ENCODE peak calls at places on chromosomes 3 and 15, in seven cellular contexts. E is astrocyte, P is Peyer's patch, R is testis, K is H9, Q is stomach, B is fibroblast of lung. C is an unnamed sample. For H3K4me1, the result is how much of the 10 kb centered on the place peaks cover.

GRCh38 chr3:158711886-158712285 is 20.4 kb downstream of the RARRES1 start:
- DNase-seq in R (no peak), P (no peak), B (peak), E (peak), K (no peak), Q (no peak), C (no peak)

GRCh38 chr3:196163687-196164493 is 47.3 kb downstream of the ZDHHC19 start:
- DNase-seq in R (no peak), Q (no peak), K (no peak), E (no peak), B (no peak), P (peak), C (peak)

GRCh38 chr15:95606551-95606950 is 723.9 kb upstream of the NR2F2 start:
- DNase-seq in E (no peak), R (no peak), K (no peak), Q (no peak), P (no peak), B (no peak), C (no peak)

GRCh38 chr3:161305095-161305991 is 66.0 kb downstream of the SPTSSB start:
- DNase-seq in B (peak), K (no peak), R (no peak), Q (no peak), P (no peak), E (no peak), C (no peak)

GRCh38 chr3:76715426-76715825 is 324.5 kb upstream of the ROBO2 start:
- DNase-seq in B (no peak), Q (no peak), P (no peak), K (no peak), R (no peak), E (no peak), C (no peak)

GRCh38 chr3:67656614-67657013 is 2.2 kb upstream of the SUCLG2 start:
- DNase-seq in B (no peak), E (no peak), P (no peak), R (no peak), Q (no peak), K (no peak), C (no peak)

GRCh38 chr3:165082632-165083031 is 4.3 kb upstream of the SI start:
- DNase-seq in R (no peak), P (no peak), K (no peak), B (no peak), Q (no peak), E (no peak), C (no peak)

GRCh38 chr3:78115983-78116382 is 1076.1 kb downstream of the ROBO2 start:
- DNase-seq in P (no peak), E (no peak), R (no peak), Q (no peak), K (no peak), B (no peak), C (no peak)

GRCh38 chr3:4138784-4139431 is 164.3 kb upstream of the SETMAR start:
- DNase-seq in P (no peak), Q (no peak), K (no peak), E (no peak), R (no peak), B (no peak), C (no peak)

GRCh38 chr15:58387130-58387529 is 44.7 kb upstream of the LIPC start:
- DNase-seq in E (peak), B (peak), R (no peak), P (no peak), K (no peak), Q (no peak), C (no peak)

GRCh38 chr15:93146196-93146595 is 57.2 kb upstream of the RGMA start:
- DNase-seq in B (no peak), R (no peak), P (no peak), E (no peak), Q (no peak), K (no peak), C (no peak)

GRCh38 chr15:84880822-84881519 is 3.5 kb upstream of the SLC28A1 start:
- DNase-seq in R (no peak), K (no peak), P (no peak), Q (no peak), E (no peak), B (no peak), C (no peak)

GRCh38 chr3:188415196-188415595 is 261.2 kb downstream of the LPP start:
- DNase-seq in R (no peak), Q (no peak), P (no peak), E (no peak), K (no peak), B (peak), C (no peak)

GRCh38 chr3:198081421-198081844 is 121.4 kb downstream of the LMLN start:
- DNase-seq in B (no peak), R (no peak), Q (no peak), E (no peak), K (peak), P (no peak), C (peak)

GRCh38 chr15:64640146-64640868 is 135.1 kb downstream of the RBPMS2 start:
- DNase-seq in B (peak), R (no peak), Q (peak), E (peak), P (no peak), K (no peak), C (no peak)

GRCh38 chr15:31483053-31483923 is 156.7 kb downstream of the KLF13 start:
- DNase-seq in E (no peak), P (no peak), B (no peak), R (peak), K (peak), Q (peak), C (peak)

GRCh38 chr3:89260721-89261120 is 153.3 kb downstream of the EPHA3 start:
- DNase-seq in P (no peak), Q (no peak), R (no peak), E (no peak), B (no peak), K (no peak), C (no peak)

GRCh38 chr3:54713455-54713854 is 214.4 kb downstream of the LRTM1 start:
- DNase-seq in E (no peak), B (no peak), R (no peak), Q (no peak), K (no peak), P (no peak), C (no peak)

GRCh38 chr3:173253471-173253870 is 112.4 kb upstream of the SPATA16 start:
- DNase-seq in Q (no peak), B (no peak), K (peak), E (no peak), P (no peak), R (no peak), C (no peak)

GRCh38 chr3:16427309-16427965 is 86.1 kb downstream of the RFTN1 start:
- DNase-seq in K (no peak), B (peak), R (peak), E (peak), Q (no peak), P (no peak), C (no peak)

GRCh38 chr3:179765396-179765795 is 112.6 kb downstream of the USP13 start:
- DNase-seq in R (no peak), B (no peak), P (no peak), E (no peak), Q (no peak), K (no peak), C (no peak)

GRCh38 chr3:61892881-61893280 is 331.5 kb downstream of the PTPRG start:
- DNase-seq in E (no peak), P (no peak), B (no peak), R (no peak), K (no peak), Q (no peak), C (no peak)
- H3K4me1 ChIP-seq in E (under half), P (under half), B (under half), R (under half), K (under half), Q (under half), C (under half)

GRCh38 chr3:52763466-52763865 is 7.3 kb downstream of the NEK4 start:
- DNase-seq in E (no peak), K (no peak), Q (no peak), R (peak), B (no peak), P (no peak), C (no peak)
- H3K4me1 ChIP-seq in E (under half), K (under half), Q (under half), R (under half), B (under half), P (under half), C (under half)

GRCh38 chr3:152307829-152308474 is 39.2 kb downstream of the MBNL1 start:
- DNase-seq in B (peak), P (no peak), K (no peak), R (no peak), E (no peak), Q (no peak), C (peak)

GRCh38 chr3:152313430-152313829 is 44.7 kb downstream of the MBNL1 start:
- DNase-seq in P (no peak), R (no peak), Q (no peak), B (no peak), E (no peak), K (no peak), C (no peak)

GRCh38 chr3:152309031-152309430 is 40.3 kb downstream of the MBNL1 start:
- DNase-seq in Q (no peak), B (no peak), K (no peak), R (no peak), E (no peak), P (no peak), C (no peak)

GRCh38 chr3:152308475-152308844 is 39.7 kb downstream of the MBNL1 start:
- DNase-seq in P (no peak), E (no peak), R (no peak), K (no peak), Q (no peak), B (no peak), C (no peak)

DNA sequence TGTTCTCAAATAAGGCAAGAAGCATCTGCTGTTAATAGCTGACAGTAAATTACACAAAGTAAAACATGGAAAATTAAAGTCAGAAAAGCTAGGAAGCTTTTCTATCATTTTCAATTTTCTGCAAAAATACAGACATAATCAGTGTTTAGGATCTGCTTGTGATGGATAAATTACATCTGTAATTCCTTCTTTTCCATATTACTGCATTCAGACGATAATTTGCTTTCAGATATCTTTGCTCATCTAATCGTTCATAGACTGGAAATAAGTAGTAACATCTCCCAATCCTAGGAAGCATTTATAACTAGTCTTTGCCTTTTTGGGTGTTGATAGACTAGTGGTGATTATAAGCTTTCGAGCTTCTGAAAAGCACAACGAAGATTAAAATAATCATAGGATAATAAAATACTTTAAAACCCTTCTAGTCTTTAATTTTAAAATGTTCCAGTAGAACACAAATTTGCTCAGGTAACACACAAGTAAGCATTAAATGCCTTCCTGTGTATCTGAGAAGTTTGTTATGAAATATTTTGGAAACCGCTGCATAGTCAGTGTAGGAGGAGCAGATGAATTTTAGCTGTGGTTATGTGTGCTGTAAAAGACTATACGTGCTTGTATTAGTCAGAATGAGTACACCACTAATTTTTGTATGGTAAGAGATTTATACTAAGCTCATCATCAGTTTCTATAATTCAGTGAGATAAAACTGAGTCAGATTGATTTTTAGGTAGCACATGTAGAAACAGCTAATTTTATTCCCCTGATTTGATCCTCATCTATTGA is 41.0 kb downstream of the MBNL1 start:
- DNase-seq in K (no peak), R (no peak), E (peak), B (peak), P (no peak), Q (no peak), C (no peak)
- H3K4me1 ChIP-seq in K (under half), R (under half), E (under half), B (under half), P (under half), Q (half or more), C (under half)

DNA sequence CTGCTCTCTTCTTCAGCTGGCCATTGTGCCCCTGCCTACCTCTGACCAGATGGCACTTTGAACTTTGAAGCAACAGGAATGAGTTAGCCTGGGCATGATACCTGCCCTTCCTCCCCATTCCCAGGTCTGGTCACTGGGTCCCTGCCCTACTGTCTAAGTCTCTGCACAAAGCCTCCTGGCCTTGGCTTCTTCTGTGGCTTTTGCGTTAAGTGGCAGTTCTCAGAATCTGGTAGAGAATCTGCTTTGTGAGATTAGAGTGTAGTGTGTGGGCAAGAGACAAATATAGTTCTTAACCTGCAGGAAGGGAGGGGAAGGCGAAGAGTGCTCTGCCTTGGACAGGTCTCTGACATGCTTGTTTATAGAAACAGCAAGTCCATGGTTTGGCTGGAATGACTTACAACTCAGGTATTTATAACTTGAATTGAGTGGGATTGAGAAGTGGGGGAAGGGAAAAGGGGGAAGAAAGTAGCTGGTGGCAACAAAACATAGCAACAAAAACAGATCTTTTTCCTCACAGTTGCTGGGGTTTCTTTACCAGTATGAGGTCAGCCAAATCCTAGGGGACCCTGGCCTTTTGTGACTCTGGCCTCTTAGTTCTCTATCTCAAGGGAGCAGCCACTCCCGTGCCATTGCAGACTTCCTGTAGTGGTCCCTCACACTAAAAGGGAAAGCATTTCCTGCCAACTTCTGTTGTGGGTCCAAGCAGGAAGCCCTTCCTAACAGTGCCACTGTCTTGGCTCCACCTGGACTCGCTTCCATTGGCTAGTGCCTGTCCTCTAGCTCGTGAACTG is 16.7 kb downstream of the MAPKBP1 start:
- DNase-seq in Q (no peak), K (no peak), P (no peak), R (no peak), B (peak), E (peak), C (no peak)
- H3K4me1 ChIP-seq in Q (half or more), K (under half), P (under half), R (half or more), B (under half), E (under half), C (under half)

GRCh38 chr3:53500165-53500777 is 5.9 kb downstream of the CACNA1D start:
- DNase-seq in E (no peak), B (no peak), R (no peak), P (no peak), Q (no peak), K (no peak), C (no peak)
- H3K4me1 ChIP-seq in E (under half), B (under half), R (under half), P (under half), Q (under half), K (under half), C (under half)

GRCh38 chr3:126468028-126468891 is 7.4 kb downstream of the ZXDC start:
- DNase-seq in Q (no peak), E (no peak), B (no peak), P (no peak), R (no peak), K (no peak), C (peak)
- H3K4me1 ChIP-seq in Q (half or more), E (under half), B (under half), P (under half), R (under half), K (under half), C (under half)

DNA sequence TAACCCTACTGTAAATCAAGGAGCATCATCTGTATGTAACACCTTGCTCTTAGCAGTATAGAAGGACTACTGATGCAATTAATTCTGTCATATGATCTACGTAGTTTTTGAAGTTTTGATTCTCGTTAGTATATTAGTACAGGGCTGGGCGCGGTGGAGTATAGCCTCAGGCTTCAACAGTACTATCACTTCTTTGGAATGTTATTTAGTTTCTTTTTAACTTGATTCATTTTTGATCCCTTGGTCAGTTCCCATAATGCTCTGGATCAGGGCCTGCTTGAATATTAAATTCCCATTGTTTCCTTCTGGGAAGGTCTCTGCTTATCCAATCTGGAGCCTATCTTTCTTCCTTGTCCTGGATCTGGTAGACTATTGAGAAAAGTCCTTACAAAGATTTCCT is 23.9 kb upstream of the AP4E1 start:
- DNase-seq in B (peak), P (no peak), K (no peak), R (peak), E (peak), Q (no peak), C (no peak)
- H3K4me1 ChIP-seq in B (under half), P (under half), K (under half), R (under half), E (under half), Q (under half), C (under half)

GRCh38 chr3:51392301-51393095 is 1.4 kb downstream of the RBM15B start:
- DNase-seq in P (peak), E (no peak), Q (no peak), R (no peak), B (no peak), K (no peak), C (no peak)
- H3K4me1 ChIP-seq in P (under half), E (under half), Q (half or more), R (under half), B (under half), K (under half), C (under half)

DNA sequence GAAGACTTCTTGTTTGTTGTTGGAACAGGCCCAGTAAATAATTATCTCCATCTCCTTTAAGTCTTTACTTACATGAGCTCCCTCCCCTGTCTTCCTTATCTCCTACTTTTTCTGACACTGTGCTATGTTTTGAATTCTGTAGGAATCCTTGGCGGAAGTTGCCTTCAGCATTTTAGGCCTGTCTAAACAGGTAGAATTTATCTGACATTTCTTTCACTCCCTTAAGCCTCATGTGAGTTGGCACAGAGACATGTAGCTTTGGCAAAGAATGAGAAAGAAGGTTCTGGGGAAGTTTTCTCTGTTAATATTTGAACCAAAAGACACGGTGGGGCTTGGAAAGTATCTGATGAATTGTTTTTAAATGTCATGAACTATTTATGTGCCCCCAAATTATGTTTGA is 8.1 kb downstream of the MCTP2 start:
- DNase-seq in K (no peak), E (no peak), Q (no peak), B (no peak), P (no peak), R (no peak), C (no peak)
- H3K4me1 ChIP-seq in K (under half), E (under half), Q (under half), B (under half), P (under half), R (under half), C (under half)

DNA sequence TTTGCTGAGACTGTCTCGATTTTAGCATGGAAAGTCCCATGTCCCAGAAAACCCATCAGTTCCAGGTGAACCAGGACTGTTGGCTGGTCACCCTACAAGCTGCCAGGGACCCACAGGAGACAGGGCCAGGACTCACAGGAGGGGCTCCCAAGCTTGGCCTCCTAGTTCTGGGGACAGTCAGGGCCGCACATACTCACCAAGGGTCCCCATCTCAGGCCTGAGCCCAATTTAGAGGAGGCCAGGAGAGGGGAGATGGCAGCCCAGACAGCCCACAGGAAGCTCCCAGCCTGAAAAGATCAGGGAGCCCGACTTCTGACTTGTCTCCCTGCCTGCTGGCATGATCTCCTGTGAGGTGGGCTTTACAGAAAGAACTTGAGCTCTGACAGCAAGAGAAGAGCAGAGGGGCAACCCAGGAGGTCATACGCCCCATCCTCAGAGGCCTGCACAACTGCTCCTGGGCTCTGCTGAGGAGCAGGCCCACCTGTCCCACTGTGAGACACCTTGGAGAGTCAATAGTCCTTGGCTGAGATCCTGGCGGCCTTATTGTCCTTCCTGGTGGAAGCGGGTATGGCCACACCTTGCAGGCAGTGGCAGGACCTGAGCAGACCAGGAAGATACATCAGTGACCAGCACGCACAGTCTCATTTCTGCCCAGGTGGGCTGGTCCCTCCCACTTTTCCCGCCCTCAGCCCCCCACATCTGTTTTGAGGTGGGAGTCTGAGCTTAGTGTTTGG is 2.5 kb upstream of the ISLR start:
- DNase-seq in B (no peak), E (no peak), K (peak), P (no peak), R (peak), Q (peak), C (no peak)
- H3K4me1 ChIP-seq in B (under half), E (under half), K (under half), P (under half), R (under half), Q (half or more), C (under half)

C was measured in endodermal cell.